ENCODE peak calls at places on chromosomes 1 and 21, in four cellular contexts. N, E, P and A are unnamed samples.

GRCh38 chr1:156852414-156852874 is 6.5 kb downstream of the INSRR start:
- DNase-seq in E (no peak), P (peak), N (no peak), A (no peak)

GRCh38 chr1:227416156-227416865 is 98.0 kb upstream of the CDC42BPA start:
- DNase-seq in P (no peak), E (no peak), N (no peak), A (no peak)

GRCh38 chr1:94061513-94062443 is 59.2 kb downstream of the ABCA4 start:
- DNase-seq in P (peak), E (peak), N (peak), A (no peak)

GRCh38 chr1:43938383-43938782 is 4.8 kb downstream of the ARTN start:
- DNase-seq in P (no peak), E (no peak), N (no peak), A (no peak)

GRCh38 chr1:86388228-86388627 is 7.9 kb downstream of the ODF2L start:
- DNase-seq in P (no peak), E (no peak), N (no peak), A (no peak)

GRCh38 chr21:39666681-39667315 is 54.1 kb downstream of the B3GALT5 start:
- DNase-seq in N (no peak), P (no peak), E (no peak), A (no peak)

GRCh38 chr1:161839591-161839990 is 73.5 kb downstream of the ATF6 start:
- DNase-seq in P (no peak), E (no peak), N (no peak), A (no peak)

GRCh38 chr1:25971044-25971881 is 26.6 kb downstream of the PAFAH2 start:
- DNase-seq in N (peak), E (no peak), P (no peak), A (no peak)

GRCh38 chr1:173202430-173203145 is 4.5 kb downstream of the TNFSF4 start:
- DNase-seq in P (peak), E (peak), N (peak), A (peak)

GRCh38 chr1:165873481-165873880 is 46.1 kb downstream of the UCK2 start:
- DNase-seq in P (no peak), N (no peak), E (no peak), A (no peak)

GRCh38 chr1:162906485-162906884 is 45.5 kb upstream of the CCDC190 start:
- DNase-seq in N (no peak), P (no peak), E (no peak), A (no peak)

GRCh38 chr1:148318123-148318899 is 164.8 kb downstream of the PPIAL4G start:
- DNase-seq in N (peak), E (no peak), P (no peak), A (no peak)

GRCh38 chr21:45319461-45320211 is 31.9 kb upstream of the POFUT2 start:
- DNase-seq in E (no peak), N (no peak), P (no peak), A (no peak)

GRCh38 chr1:22143586-22144033 is 713 bp upstream of the WNT4 start:
- DNase-seq in E (no peak), P (no peak), N (no peak), A (no peak)

GRCh38 chr1:91730781-91731732 is 154.9 kb downstream of the TGFBR3 start:
- DNase-seq in P (no peak), E (no peak), N (no peak), A (peak)

GRCh38 chr1:51331206-51332100 is 1.1 kb upstream of the TTC39A start:
- DNase-seq in N (peak), E (peak), P (no peak), A (peak)

GRCh38 chr1:5720045-5720444 is 272.2 kb downstream of the NPHP4 start:
- DNase-seq in N (no peak), P (no peak), E (no peak), A (no peak)

GRCh38 chr1:167562697-167563096 is 9.1 kb upstream of the CREG1 start:
- DNase-seq in N (no peak), P (no peak), E (no peak), A (no peak)

GRCh38 chr21:36059823-36060158 is 535 bp downstream of the SETD4 start:
- DNase-seq in N (no peak), E (no peak), P (peak), A (no peak)

GRCh38 chr1:11784993-11785769 is 20.6 kb downstream of the MTHFR start:
- DNase-seq in E (no peak), N (peak), P (peak), A (no peak)

GRCh38 chr1:15919316-15919715 is 56.6 kb downstream of the ZBTB17 start:
- DNase-seq in E (peak), N (peak), P (no peak), A (no peak)

GRCh38 chr1:238701024-238701423 is 685.3 kb upstream of the CHRM3 start:
- DNase-seq in E (no peak), P (no peak), N (no peak), A (no peak)

GRCh38 chr1:99004270-99005141 is at the start of gene PLPPR5:
- DNase-seq in N (no peak), P (peak), E (no peak), A (no peak)

GRCh38 chr1:203521812-203522211 is 27.9 kb downstream of the OPTC start:
- DNase-seq in E (no peak), P (no peak), N (no peak), A (no peak)

GRCh38 chr1:156140879-156141707 is 12.3 kb upstream of the SEMA4A start:
- DNase-seq in E (no peak), N (no peak), P (peak), A (no peak)

GRCh38 chr1:214990619-214991018 is 91.9 kb upstream of the KCNK2 start:
- DNase-seq in N (no peak), P (no peak), E (peak), A (peak)

GRCh38 chr1:29896791-29897725 is 660.7 kb downstream of the PTPRU start:
- DNase-seq in N (no peak), P (no peak), E (no peak), A (no peak)

GRCh38 chr1:153133267-153133666 is 17.4 kb downstream of the SPRR2G start:
- DNase-seq in N (no peak), E (no peak), P (no peak), A (no peak)

GRCh38 chr1:14980801-14981200 is 172.7 kb upstream of the TMEM51 start:
- DNase-seq in P (peak), N (no peak), E (no peak), A (no peak)

GRCh38 chr1:244789276-244789580 is 46.2 kb upstream of the COX20 start:
- DNase-seq in P (no peak), N (no peak), E (no peak), A (no peak)

GRCh38 chr21:16071082-16071481 is 341.3 kb downstream of the USP25 start:
- DNase-seq in N (no peak), E (no peak), P (peak), A (no peak)

DNA sequence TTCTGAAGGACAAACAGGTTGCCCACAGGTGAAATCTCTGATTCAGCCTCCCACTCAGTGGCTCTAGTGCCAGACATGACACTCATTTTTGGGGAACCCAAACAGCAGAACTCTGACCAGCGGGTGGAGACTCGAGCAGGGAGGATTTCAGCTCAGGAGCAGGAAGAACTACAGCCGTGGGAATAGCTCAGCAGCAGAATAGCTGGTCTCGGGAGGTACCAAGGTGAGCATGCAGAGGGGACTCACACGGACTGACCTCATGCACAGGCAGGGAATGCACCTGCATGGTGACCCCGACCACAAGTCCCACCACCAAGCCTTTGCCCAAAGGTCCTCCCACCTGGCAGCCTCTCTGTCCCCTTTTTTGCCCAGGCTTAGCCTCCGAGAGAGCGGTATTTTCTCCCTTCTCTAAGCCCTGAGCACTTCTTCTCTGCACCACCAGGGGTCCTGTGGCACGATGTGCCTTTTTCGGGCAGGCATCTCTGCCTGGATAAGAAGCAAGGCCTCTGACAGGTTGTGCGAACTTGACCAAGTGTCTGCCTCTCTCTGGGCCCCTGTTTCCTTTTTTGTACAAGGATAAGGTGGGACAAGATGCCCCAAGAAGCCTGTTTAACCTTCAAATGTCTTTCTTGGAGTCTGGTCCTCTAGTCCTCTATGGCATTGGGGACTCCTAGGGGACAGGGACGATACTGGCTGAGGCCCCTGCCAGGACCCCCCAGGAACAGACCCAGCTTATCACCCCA is 8.8 kb upstream of the FGR start:
- DNase-seq in N (peak), E (no peak), P (peak), A (no peak)
- TF ChIP-seq CTCF in N (peak), E (peak), P (peak), A (peak)

GRCh38 chr1:59667020-59667419 is 147.7 kb upstream of the HOOK1 start:
- DNase-seq in E (no peak), P (no peak), N (no peak), A (no peak)
- H3K4me3 ChIP-seq in E (no peak), P (no peak), N (no peak), A (no peak)

GRCh38 chr1:110787328-110788071 is 85.4 kb upstream of the CD53 start:
- DNase-seq in P (no peak), E (no peak), N (peak), A (no peak)
- TF ChIP-seq CTCF in P (no peak), E (no peak), N (no peak), A (no peak)

GRCh38 chr1:2009297-2010053 is 5.9 kb upstream of the CFAP74 start:
- DNase-seq in P (no peak), E (no peak), N (no peak), A (no peak)
- H3K4me3 ChIP-seq in P (no peak), E (no peak), N (no peak), A (no peak)

GRCh38 chr1:24954022-24954421 is 23.9 kb upstream of the RUNX3 start:
- DNase-seq in N (no peak), P (no peak), E (no peak), A (no peak)

GRCh38 chr1:24954631-24955030 is 24.6 kb upstream of the RUNX3 start:
- DNase-seq in P (no peak), N (no peak), E (no peak), A (no peak)

GRCh38 chr1:24957016-24957807 is 27.1 kb upstream of the RUNX3 start:
- DNase-seq in N (peak), E (no peak), P (no peak), A (no peak)

GRCh38 chr1:24955779-24956365 is 25.8 kb upstream of the RUNX3 start:
- DNase-seq in P (no peak), N (no peak), E (no peak), A (no peak)

GRCh38 chr1:24955161-24955560 is 25.1 kb upstream of the RUNX3 start:
- DNase-seq in E (no peak), P (no peak), N (peak), A (no peak)
- TF ChIP-seq CTCF in E (no peak), P (no peak), N (no peak), A (no peak)

GRCh38 chr1:237040823-237041222 is 1.2 kb upstream of the RYR2 start:
- DNase-seq in P (no peak), E (no peak), N (no peak), A (no peak)

GRCh38 chr1:237042467-237042891 is 495 bp downstream of the RYR2 start:
- DNase-seq in P (no peak), E (no peak), N (no peak), A (no peak)

GRCh38 chr1:237042892-237043576 is 1.1 kb downstream of the RYR2 start:
- DNase-seq in P (no peak), E (no peak), N (no peak), A (no peak)

GRCh38 chr1:237041795-237042466 is at the start of gene RYR2:
- DNase-seq in P (peak), N (no peak), E (no peak), A (no peak)

DNA sequence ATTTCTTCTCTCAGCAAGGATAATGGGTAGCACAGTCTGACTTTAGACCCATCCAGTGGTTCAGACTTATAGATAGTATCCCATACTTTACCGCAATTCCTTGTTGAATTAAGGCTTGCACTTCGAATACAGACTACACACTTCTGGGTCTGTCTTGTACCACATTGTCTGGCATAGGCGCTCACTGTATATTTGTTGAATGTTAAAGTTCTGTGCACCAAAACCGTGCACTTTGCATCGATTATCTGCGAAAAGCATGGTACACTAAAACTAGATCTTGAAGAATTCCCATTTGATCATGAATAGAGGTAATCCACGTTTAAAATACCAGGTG is 556 bp upstream of the RYR2 start:
- DNase-seq in N (no peak), P (no peak), E (no peak), A (no peak)
- H3K4me3 ChIP-seq in N (no peak), P (peak), E (no peak), A (no peak)

GRCh38 chr1:19337289-19337688 is 25.2 kb downstream of the SLC66A1 start:
- DNase-seq in N (no peak), E (no peak), P (no peak), A (no peak)

GRCh38 chr1:19339199-19339861 is 27.2 kb downstream of the SLC66A1 start:
- DNase-seq in E (no peak), N (no peak), P (no peak), A (no peak)

GRCh38 chr1:19336543-19336942 is 24.4 kb downstream of the SLC66A1 start:
- DNase-seq in N (peak), E (no peak), P (no peak), A (no peak)

GRCh38 chr1:19340387-19340937 is 28.3 kb downstream of the SLC66A1 start:
- DNase-seq in N (no peak), E (no peak), P (no peak), A (no peak)

DNA sequence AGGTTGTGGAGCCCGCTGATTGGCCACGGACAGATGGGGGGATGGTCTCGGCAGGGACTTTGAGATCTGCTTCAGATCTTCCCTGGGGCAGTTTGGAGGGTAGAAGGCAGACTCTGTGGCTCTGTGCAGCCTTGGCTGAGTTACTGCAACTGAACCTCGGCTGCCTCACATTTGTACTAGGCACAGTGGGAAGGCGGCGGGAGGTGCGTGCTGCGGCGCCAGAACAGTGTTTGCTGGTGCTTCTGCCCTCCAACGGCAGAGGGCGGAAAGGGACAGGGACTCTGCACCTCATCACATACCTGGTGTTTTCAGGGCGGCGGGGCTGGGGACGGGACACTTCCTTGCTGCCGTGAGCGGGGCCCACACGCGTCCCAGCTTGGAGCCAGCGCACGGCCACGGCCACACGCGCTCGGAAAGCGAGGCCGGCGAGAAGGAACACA is 26.2 kb downstream of the SLC66A1 start:
- DNase-seq in P (peak), E (no peak), N (no peak), A (no peak)
- TF ChIP-seq CTCF in P (no peak), E (peak), N (no peak), A (peak)